ENCODE peak calls at places on chromosomes 4 and X, in four cellular contexts. X is GM23248, L is aorta, C is heart right ventricle. W is an unnamed sample.

GRCh38 chrX:153494541-153495361 is at the start of gene BGN:
- DNase-seq in X (peak), L (peak), C (peak), W (peak)

GRCh38 chr4:522911-523443 is 24.0 kb downstream of the PIGG start:
- DNase-seq in X (no peak), L (no peak), C (no peak), W (no peak)

GRCh38 chr4:2388430-2389182 is 29.8 kb downstream of the ZFYVE28 start:
- DNase-seq in X (peak), L (no peak), C (no peak), W (no peak)

GRCh38 chrX:46713672-46714487 is 45.0 kb downstream of the SLC9A7 start:
- DNase-seq in X (peak), L (no peak), C (no peak), W (no peak)

GRCh38 chr4:180827193-180827592 is 1416.0 kb upstream of the TENM3 start:
- DNase-seq in X (peak), L (no peak), C (no peak), W (no peak)

GRCh38 chr4:118969359-118969758 is 80.7 kb downstream of the SYNPO2 start:
- DNase-seq in X (peak), L (peak), C (peak), W (peak)

GRCh38 chr4:15652191-15652590 is 3.0 kb downstream of the FBXL5 start:
- DNase-seq in X (peak), L (no peak), C (no peak), W (no peak)

GRCh38 chrX:101803451-101803850 is 128.4 kb downstream of the ZMAT1 start:
- DNase-seq in X (peak), L (no peak), C (no peak), W (no peak)

GRCh38 chr4:156571146-156571545 is 400.5 kb downstream of the PDGFC start:
- DNase-seq in X (no peak), L (peak), C (no peak), W (peak)

GRCh38 chrX:150935466-150935865 is 37.0 kb upstream of the CD99L2 start:
- DNase-seq in X (peak), L (no peak), C (no peak), W (no peak)

DNA sequence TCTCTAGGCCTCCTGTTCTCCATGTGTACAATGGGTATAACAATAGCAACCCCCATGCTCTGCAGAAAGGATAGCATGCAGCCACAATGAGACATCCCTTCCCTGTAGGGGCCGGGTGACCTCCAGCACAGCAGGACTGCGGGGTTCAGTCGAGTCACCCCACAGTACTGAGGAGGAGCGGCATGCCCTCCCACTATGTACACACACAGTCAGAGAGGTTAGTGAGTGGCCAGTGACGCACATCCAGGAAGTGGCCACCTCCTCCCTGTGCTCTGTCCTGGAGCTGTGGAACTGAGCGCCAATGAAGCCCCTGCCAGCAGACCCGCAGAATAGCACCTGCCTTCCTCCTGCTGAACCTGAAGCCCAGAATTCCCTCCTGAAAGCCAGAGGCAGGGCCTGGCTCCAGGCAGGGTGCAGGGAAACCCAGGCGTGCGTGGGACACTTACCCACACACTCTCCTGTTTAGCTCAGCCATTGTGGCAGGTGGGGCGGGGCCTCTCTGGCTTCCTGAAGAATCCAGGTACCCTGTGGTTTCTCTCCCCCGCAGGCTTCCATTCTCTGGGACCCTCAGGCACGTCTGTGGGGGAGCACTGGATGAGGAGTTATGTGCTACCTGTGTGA is 50.0 kb downstream of the WFS1 start:
- DNase-seq in X (no peak), L (no peak), C (no peak), W (no peak)
- H3K27ac ChIP-seq in X (no peak), L (no peak), C (no peak), W (no peak)

GRCh38 chr4:185773419-185773818 is 38.6 kb downstream of the SORBS2 start:
- DNase-seq in X (no peak), L (peak), C (peak), W (peak)

GRCh38 chr4:185772391-185773093 is 39.5 kb downstream of the SORBS2 start:
- DNase-seq in X (no peak), L (no peak), C (no peak), W (no peak)

GRCh38 chr4:185775792-185776555 is 36.0 kb downstream of the SORBS2 start:
- DNase-seq in X (peak), L (no peak), C (no peak), W (no peak)

GRCh38 chr4:185774076-185774731 is 37.8 kb downstream of the SORBS2 start:
- DNase-seq in X (no peak), L (no peak), C (no peak), W (no peak)

DNA sequence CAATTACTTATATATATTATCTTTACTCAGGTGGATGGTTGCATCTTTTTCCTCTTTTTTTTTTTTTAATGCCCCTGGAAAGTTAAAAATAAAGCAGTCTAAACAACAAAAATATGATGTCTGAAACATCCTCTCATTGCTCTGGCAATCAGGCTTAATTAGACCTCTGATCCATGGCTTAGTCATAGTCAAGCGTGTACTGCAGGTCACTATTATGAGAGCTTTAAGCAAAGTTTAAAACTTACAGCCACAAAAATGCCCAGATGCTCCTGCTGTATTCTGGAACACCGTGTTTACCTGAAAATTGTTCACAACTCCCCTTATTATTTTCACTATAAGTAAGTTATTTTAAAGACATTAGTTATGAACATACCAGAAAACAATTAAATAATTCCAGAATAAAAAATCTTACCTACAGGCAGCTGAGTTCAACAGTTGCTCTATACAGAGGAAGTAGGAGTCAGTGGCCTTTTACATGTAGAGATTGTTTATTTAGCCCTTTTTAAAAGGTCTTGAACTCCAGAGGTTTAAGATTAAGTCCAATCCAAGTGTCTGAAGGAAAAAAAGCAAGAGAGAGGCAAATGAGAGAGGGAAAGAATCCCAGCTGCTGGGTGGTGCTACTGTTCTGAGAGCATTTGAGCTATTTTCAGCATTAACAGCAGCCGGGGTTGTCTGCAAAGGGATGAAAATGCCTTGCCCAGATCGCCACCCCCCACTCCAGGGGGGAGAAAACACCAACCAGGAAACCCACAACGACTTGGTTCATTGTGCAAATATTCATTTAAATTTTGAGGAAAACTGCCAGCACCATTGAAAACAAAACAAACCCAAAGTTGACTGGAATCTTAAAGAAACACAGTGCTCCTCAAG is 36.9 kb downstream of the SORBS2 start:
- DNase-seq in X (peak), L (peak), C (no peak), W (peak)
- H3K4me3 ChIP-seq in X (peak), L (peak), C (peak), W (peak)

DNA sequence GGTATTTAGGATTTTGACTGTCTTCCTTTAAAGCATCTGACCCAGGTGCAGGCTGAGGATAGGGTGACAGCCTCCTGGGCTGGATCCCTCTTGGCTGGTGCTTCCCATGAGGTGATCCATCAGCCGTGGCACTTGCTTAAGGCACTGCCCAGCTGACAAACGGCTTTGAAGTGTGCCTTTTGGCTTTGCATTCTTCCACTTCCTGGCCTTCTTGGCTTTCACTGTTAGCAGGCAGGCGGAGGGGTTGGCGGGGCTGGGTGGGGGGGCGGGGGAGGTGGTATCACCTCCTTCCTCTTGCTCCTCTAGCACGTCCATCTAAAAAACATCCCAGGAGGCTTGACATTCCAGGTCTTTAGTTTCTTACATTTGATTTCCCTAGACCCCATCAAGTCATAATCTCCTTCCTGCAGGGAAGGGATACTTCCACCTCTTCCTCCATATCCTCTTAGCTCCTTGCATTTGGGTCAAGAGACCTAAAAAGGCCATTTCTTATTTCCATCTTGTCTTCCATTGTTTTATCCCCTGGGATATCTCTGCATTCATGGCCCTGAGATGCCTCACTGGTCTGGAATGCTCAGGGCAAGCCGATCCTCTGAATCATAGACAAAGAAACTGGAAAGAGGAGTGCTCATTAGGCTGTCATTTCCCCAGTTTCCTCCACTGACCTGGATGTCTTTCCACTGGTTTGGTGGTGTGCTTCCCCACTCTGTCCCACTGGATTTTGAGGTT is 11.3 kb upstream of the APLN start:
- DNase-seq in X (peak), L (no peak), C (no peak), W (no peak)
- H3K27ac ChIP-seq in X (peak), L (peak), C (peak), W (no peak)

DNA sequence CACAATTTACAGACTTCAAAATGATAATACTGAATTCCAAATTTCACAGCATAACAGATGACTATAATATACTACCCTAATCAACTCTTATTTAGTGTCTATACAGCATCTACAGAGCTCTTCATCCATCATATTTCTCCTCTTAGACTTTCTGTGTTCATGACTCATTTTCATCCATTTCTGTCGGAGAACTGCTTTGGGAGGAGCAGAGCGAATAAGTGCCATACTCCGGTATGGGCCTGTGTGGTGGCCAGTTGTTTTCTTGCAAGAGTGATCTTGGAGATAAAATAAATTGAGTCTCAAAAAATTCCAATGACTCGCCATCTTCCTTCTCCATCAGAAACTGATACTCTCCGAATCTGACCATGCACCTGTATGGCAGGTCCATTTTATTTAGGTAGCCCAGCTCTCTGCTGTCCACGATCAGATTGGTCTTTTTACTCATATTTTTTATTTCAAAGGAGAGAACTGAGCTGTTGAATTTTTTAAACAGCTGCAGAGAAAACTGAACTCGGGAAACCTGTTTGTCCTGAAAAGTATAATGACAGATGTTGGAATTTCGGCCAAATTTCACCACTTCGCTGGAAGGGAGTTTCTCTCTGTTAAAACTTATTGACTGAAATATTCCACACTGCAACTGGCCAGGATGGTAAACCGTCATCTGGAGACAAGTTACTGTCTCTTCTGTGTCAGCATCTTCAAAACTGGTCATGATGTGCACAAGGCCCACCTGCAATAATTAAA is 7.8 kb downstream of the TIFA start:
- DNase-seq in X (no peak), L (no peak), C (no peak), W (no peak)
- H3K4me3 ChIP-seq in X (no peak), L (no peak), C (no peak), W (no peak)